ENCODE peak calls at places on chromosomes 7 and 10, in four cellular contexts. One of them, this sample, is unnamed.

GRCh38 chr7:140674899-140675701 is 2.4 kb downstream of the ADCK2 start:
- DNase-seq in transverse colon: peak; percentile 7
- DNase-seq in heart left ventricle: peak; percentile 28
- DNase-seq in right lobe of liver: no peak
- DNase-seq in this sample: peak; percentile 30

GRCh38 chr10:71434760-71435394 is 38.2 kb downstream of the CDH23 start:
- DNase-seq in transverse colon: no peak
- DNase-seq in heart left ventricle: no peak
- DNase-seq in right lobe of liver: no peak
- DNase-seq in this sample: no peak

GRCh38 chr10:133278577-133279265 is 2.1 kb upstream of the ADAM8 start:
- DNase-seq in transverse colon: peak; percentile 75
- DNase-seq in heart left ventricle: no peak
- DNase-seq in right lobe of liver: peak; percentile 85
- DNase-seq in this sample: peak; percentile 78

GRCh38 chr7:42104231-42104630 is 132.8 kb downstream of the GLI3 start:
- DNase-seq in transverse colon: no peak
- DNase-seq in right lobe of liver: no peak
- DNase-seq in heart left ventricle: no peak
- DNase-seq in this sample: no peak

GRCh38 chr7:115906690-115907089 is 123.9 kb downstream of the TFEC start:
- DNase-seq in transverse colon: no peak
- DNase-seq in right lobe of liver: no peak
- DNase-seq in heart left ventricle: no peak
- DNase-seq in this sample: no peak

GRCh38 chr7:45347804-45348203 is 190.2 kb downstream of the RAMP3 start:
- DNase-seq in transverse colon: no peak
- DNase-seq in heart left ventricle: no peak
- DNase-seq in right lobe of liver: no peak
- DNase-seq in this sample: no peak

GRCh38 chr7:51186531-51186930 is 130.1 kb downstream of the COBL start:
- DNase-seq in transverse colon: no peak
- DNase-seq in heart left ventricle: peak; percentile 52
- DNase-seq in right lobe of liver: no peak
- DNase-seq in this sample: no peak

GRCh38 chr10:129525408-129525807 is 58.4 kb downstream of the MGMT start:
- DNase-seq in transverse colon: no peak
- DNase-seq in heart left ventricle: no peak
- DNase-seq in right lobe of liver: no peak
- DNase-seq in this sample: no peak

GRCh38 chr7:17968791-17969715 is 28.8 kb upstream of the SNX13 start:
- DNase-seq in right lobe of liver: no peak
- DNase-seq in transverse colon: no peak
- DNase-seq in heart left ventricle: no peak
- DNase-seq in this sample: no peak

GRCh38 chr10:6473901-6474370 is 106.1 kb downstream of the PRKCQ start:
- DNase-seq in right lobe of liver: no peak
- DNase-seq in transverse colon: no peak
- DNase-seq in heart left ventricle: no peak
- DNase-seq in this sample: no peak

GRCh38 chr7:100895956-100896742 is 461 bp upstream of the ACHE start:
- DNase-seq in right lobe of liver: peak; percentile 82
- DNase-seq in transverse colon: peak; percentile 78
- DNase-seq in heart left ventricle: no peak
- DNase-seq in this sample: peak; percentile 70

GRCh38 chr10:109838592-109839244 is 84.6 kb downstream of the XPNPEP1 start:
- DNase-seq in transverse colon: no peak
- DNase-seq in heart left ventricle: no peak
- DNase-seq in right lobe of liver: no peak
- DNase-seq in this sample: no peak

GRCh38 chr7:54991341-54991740 is 27.5 kb upstream of the EGFR start:
- DNase-seq in right lobe of liver: no peak
- DNase-seq in heart left ventricle: no peak
- DNase-seq in transverse colon: no peak
- DNase-seq in this sample: no peak
- H3K27ac ChIP-seq in right lobe of liver: no peak overlapping the region
- H3K27ac ChIP-seq in heart left ventricle: no peak overlapping the region
- H3K27ac ChIP-seq in transverse colon: no peak overlapping the region
- H3K27ac ChIP-seq in this sample: no peak overlapping the region

GRCh38 chr7:8250547-8250946 is 11.4 kb downstream of the ICA1 start:
- DNase-seq in transverse colon: no peak
- DNase-seq in right lobe of liver: no peak
- DNase-seq in heart left ventricle: no peak
- DNase-seq in this sample: no peak
- H3K4me1 ChIP-seq in transverse colon: no peaks in the 10 kb centered on the region
- H3K4me1 ChIP-seq in right lobe of liver: no peaks in the 10 kb centered on the region
- H3K4me1 ChIP-seq in heart left ventricle: peaks cover 7% of the 10 kb centered on the region
- H3K4me1 ChIP-seq in this sample: no peaks in the 10 kb centered on the region

GRCh38 chr10:100168313-100168643 is 17.6 kb downstream of the ERLIN1 start:
- DNase-seq in right lobe of liver: no peak
- DNase-seq in heart left ventricle: no peak
- DNase-seq in transverse colon: no peak
- DNase-seq in this sample: no peak

GRCh38 chr10:100174699-100175677 is 10.8 kb downstream of the ERLIN1 start:
- DNase-seq in heart left ventricle: no peak
- DNase-seq in right lobe of liver: no peak
- DNase-seq in transverse colon: no peak
- DNase-seq in this sample: no peak

GRCh38 chr10:100175873-100176272 is 10.0 kb downstream of the ERLIN1 start:
- DNase-seq in right lobe of liver: no peak
- DNase-seq in heart left ventricle: no peak
- DNase-seq in transverse colon: no peak
- DNase-seq in this sample: no peak

GRCh38 chr10:100172349-100172748 is 13.5 kb downstream of the ERLIN1 start:
- DNase-seq in transverse colon: no peak
- DNase-seq in right lobe of liver: no peak
- DNase-seq in heart left ventricle: no peak
- DNase-seq in this sample: no peak

GRCh38 chr10:100173035-100173434 is 12.8 kb downstream of the ERLIN1 start:
- DNase-seq in transverse colon: no peak
- DNase-seq in heart left ventricle: no peak
- DNase-seq in right lobe of liver: no peak
- DNase-seq in this sample: no peak
- H3K36me3 ChIP-seq in transverse colon: peaks cover 28% of the 10 kb centered on the region
- H3K36me3 ChIP-seq in heart left ventricle: peaks cover 63% of the 10 kb centered on the region
- H3K36me3 ChIP-seq in right lobe of liver: peaks cover 6% of the 10 kb centered on the region
- H3K36me3 ChIP-seq in this sample: peaks cover 64% of the 10 kb centered on the region

GRCh38 chr10:113128450-113129105 is 178.5 kb downstream of the TCF7L2 start:
- DNase-seq in right lobe of liver: no peak
- DNase-seq in transverse colon: no peak
- DNase-seq in heart left ventricle: no peak
- DNase-seq in this sample: no peak

GRCh38 chr10:113129117-113129516 is 179.1 kb downstream of the TCF7L2 start:
- DNase-seq in transverse colon: no peak
- DNase-seq in heart left ventricle: no peak
- DNase-seq in right lobe of liver: no peak
- DNase-seq in this sample: no peak

GRCh38 chr10:113127285-113128283 is 177.5 kb downstream of the TCF7L2 start:
- DNase-seq in right lobe of liver: no peak
- DNase-seq in heart left ventricle: no peak
- DNase-seq in transverse colon: no peak
- DNase-seq in this sample: no peak

GRCh38 chr10:113122947-113123346 is 172.9 kb downstream of the TCF7L2 start:
- DNase-seq in heart left ventricle: no peak
- DNase-seq in right lobe of liver: no peak
- DNase-seq in transverse colon: no peak
- DNase-seq in this sample: no peak

DNA sequence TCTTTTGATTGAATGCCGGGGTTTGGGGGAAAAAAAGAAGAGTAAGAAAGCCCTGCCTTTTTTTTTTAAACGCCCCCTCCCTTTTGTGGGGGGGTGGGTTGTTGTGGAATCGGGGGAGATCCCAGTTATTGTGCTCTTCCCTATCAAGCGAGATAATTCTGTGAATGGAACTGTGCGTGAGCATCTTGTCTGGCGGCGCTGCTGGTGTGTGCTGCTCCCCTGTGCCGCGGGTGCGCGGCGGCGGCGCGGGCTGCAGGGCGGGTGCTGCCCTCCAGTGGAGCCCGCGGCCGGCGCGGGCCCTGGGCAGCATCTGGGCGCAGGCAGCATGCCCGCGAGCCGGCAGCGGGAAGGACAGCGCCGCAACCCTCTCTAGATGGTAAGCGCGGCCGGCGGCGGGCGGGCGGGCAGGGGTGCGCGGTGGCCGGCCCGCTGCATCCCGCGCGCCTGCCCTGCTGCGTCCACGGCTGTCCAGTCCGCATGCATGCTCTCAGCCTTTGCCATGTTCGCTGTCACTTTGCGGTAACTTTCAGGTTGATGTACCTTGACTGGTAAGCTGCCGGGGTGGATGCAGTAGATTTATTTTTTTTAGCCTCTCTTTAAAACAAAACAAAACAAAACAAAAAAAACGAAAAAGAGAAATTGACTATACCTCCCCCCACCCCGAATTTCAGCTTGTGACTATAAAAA is 176.6 kb downstream of the TCF7L2 start:
- DNase-seq in transverse colon: peak; percentile 66
- DNase-seq in right lobe of liver: peak; percentile 83
- DNase-seq in heart left ventricle: peak; percentile 66
- DNase-seq in this sample: peak; percentile 86
- H3K27ac ChIP-seq in transverse colon: peak overlapping the region; percentile 27
- H3K27ac ChIP-seq in right lobe of liver: no peak overlapping the region
- H3K27ac ChIP-seq in heart left ventricle: peak overlapping the region; percentile 70
- H3K27ac ChIP-seq in this sample: no peak overlapping the region

GRCh38 chr10:8059191-8059936 is 4.9 kb downstream of the GATA3 start:
- DNase-seq in right lobe of liver: no peak
- DNase-seq in heart left ventricle: no peak
- DNase-seq in transverse colon: no peak
- DNase-seq in this sample: no peak
- H3K4me1 ChIP-seq in right lobe of liver: no peaks in the 10 kb centered on the region
- H3K4me1 ChIP-seq in heart left ventricle: no peaks in the 10 kb centered on the region
- H3K4me1 ChIP-seq in transverse colon: no peaks in the 10 kb centered on the region
- H3K4me1 ChIP-seq in this sample: peaks cover 21% of the 10 kb centered on the region

DNA sequence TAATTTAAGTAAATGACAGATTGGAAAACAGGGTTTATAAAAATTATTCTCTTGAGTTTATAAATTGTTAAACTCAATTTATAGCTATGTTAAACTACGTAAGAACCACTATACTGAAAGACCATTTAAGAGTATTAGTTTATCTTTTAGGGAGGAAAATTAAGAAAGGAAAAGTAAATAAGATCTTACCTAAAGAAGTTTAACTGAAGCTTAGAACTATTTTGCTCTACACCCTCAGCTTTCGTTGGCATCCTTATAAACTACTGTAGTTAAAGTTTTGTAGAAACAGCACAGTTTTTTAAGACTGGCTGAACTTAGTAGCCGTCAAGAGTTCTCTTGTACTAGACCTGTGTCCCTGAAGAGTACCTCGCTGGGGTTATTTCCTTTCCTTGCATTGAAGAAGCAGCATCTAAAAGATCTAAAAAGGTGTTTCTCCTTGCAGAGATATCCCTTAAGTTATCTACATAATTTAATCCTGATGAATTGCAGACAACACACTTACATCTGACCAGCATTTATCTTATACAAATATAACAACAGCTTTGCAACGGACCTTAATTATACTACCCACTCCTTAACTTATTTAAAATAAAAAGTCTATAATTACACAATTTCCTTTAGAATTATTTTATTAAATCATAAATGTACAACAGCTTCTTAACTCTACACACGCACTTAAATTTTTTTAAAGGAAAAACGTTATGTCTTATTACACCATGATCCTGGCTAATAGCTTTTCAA is 9.1 kb downstream of the HNRNPA2B1 start:
- DNase-seq in heart left ventricle: no peak
- DNase-seq in right lobe of liver: no peak
- DNase-seq in transverse colon: no peak
- DNase-seq in this sample: no peak
- H3K36me3 ChIP-seq in heart left ventricle: peaks cover 99% of the 10 kb centered on the region
- H3K36me3 ChIP-seq in right lobe of liver: peaks cover 75% of the 10 kb centered on the region
- H3K36me3 ChIP-seq in transverse colon: peaks cover 79% of the 10 kb centered on the region
- H3K36me3 ChIP-seq in this sample: peaks cover 83% of the 10 kb centered on the region

GRCh38 chr7:105776068-105776790 is 100.2 kb downstream of the ATXN7L1 start:
- DNase-seq in transverse colon: peak; percentile 39
- DNase-seq in right lobe of liver: no peak
- DNase-seq in heart left ventricle: peak; percentile 32
- DNase-seq in this sample: no peak
- H3K27ac ChIP-seq in transverse colon: no peak overlapping the region
- H3K27ac ChIP-seq in right lobe of liver: no peak overlapping the region
- H3K27ac ChIP-seq in heart left ventricle: no peak overlapping the region
- H3K27ac ChIP-seq in this sample: no peak overlapping the region